ENCODE peak calls at places on chromosomes 2 and 18, in five cellular contexts. One of them, this sample, is unnamed.

GRCh38 chr2:27765621-27766286 is 5.8 kb upstream of the MRPL33 start:
- DNase-seq in hepatocyte: no peak
- DNase-seq in H9: no peak
- DNase-seq in mesothelial cell of epicardium: no peak
- DNase-seq in uterus: peak; percentile 43
- DNase-seq in this sample: peak; percentile 35

GRCh38 chr2:186201371-186201770 is 284.7 kb upstream of the ZC3H15 start:
- DNase-seq in hepatocyte: no peak
- DNase-seq in H9: no peak
- DNase-seq in mesothelial cell of epicardium: no peak
- DNase-seq in uterus: no peak
- DNase-seq in this sample: no peak

GRCh38 chr2:225573603-225574002 is 174.1 kb downstream of the NYAP2 start:
- DNase-seq in hepatocyte: no peak
- DNase-seq in H9: no peak
- DNase-seq in mesothelial cell of epicardium: no peak
- DNase-seq in uterus: no peak
- DNase-seq in this sample: no peak

GRCh38 chr2:225177098-225177497 is 134.8 kb upstream of the DOCK10 start:
- DNase-seq in hepatocyte: no peak
- DNase-seq in H9: no peak
- DNase-seq in mesothelial cell of epicardium: no peak
- DNase-seq in uterus: no peak
- DNase-seq in this sample: no peak

GRCh38 chr2:14427982-14428567 is 204.4 kb upstream of the LRATD1 start:
- DNase-seq in hepatocyte: no peak
- DNase-seq in H9: no peak
- DNase-seq in mesothelial cell of epicardium: no peak
- DNase-seq in uterus: no peak
- DNase-seq in this sample: no peak

GRCh38 chr2:173652731-173653426 is 298.2 kb downstream of the CDCA7 start:
- DNase-seq in hepatocyte: peak; percentile 87
- DNase-seq in H9: no peak
- DNase-seq in mesothelial cell of epicardium: no peak
- DNase-seq in uterus: no peak
- DNase-seq in this sample: no peak

GRCh38 chr18:63681449-63682381 is 20.0 kb upstream of the SERPINB3 start:
- DNase-seq in hepatocyte: peak; percentile 44
- DNase-seq in H9: no peak
- DNase-seq in mesothelial cell of epicardium: no peak
- DNase-seq in uterus: no peak
- DNase-seq in this sample: no peak

GRCh38 chr18:59986139-59986538 is 86.3 kb downstream of the PMAIP1 start:
- DNase-seq in hepatocyte: no peak
- DNase-seq in H9: no peak
- DNase-seq in mesothelial cell of epicardium: no peak
- DNase-seq in uterus: no peak
- DNase-seq in this sample: no peak

GRCh38 chr18:26133652-26134051 is at the start of gene PSMA8:
- DNase-seq in hepatocyte: peak; percentile 14
- DNase-seq in H9: peak; percentile 65
- DNase-seq in mesothelial cell of epicardium: no peak
- DNase-seq in uterus: no peak
- DNase-seq in this sample: no peak

GRCh38 chr2:33215299-33215698 is 261.1 kb upstream of the RASGRP3 start:
- DNase-seq in hepatocyte: peak; percentile 26
- DNase-seq in H9: no peak
- DNase-seq in mesothelial cell of epicardium: no peak
- DNase-seq in uterus: no peak
- DNase-seq in this sample: peak; percentile 38

DNA sequence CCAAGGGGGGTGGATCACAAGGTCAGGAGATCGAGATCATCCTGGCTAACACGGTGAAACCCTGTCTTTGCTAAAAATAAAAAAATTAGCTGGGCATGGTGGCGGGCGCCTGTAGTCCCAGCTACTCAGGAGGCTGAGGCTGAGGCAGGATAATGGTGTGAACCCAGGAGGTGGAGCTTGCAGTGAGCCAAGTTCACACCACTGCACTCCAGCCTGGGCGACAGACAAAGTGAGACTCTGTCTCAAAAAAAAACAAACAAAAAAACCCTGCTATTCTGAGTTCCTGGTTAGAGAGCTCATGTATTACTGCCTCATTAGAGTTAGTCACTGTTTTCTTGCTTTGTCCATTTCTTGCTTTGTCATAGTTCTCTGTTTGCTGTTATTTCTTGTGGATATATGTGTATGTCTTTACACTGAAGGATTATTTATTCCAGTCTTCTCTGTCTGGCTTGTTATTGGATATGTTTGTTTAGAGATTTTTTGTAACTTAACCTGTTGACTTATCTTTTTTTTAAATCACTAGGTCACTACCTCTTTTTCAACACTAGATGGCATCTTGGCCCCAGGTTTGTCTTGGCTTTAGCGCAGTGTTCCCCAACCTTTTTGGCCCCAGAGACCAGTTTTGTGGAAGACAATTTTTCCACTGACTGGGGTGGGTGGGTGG is 17.0 kb downstream of the TTLL4 start:
- DNase-seq in hepatocyte: no peak
- DNase-seq in H9: no peak
- DNase-seq in mesothelial cell of epicardium: no peak
- DNase-seq in uterus: no peak
- DNase-seq in this sample: no peak
- TF ChIP-seq CTCF in hepatocyte: peak; percentile 39
- TF ChIP-seq CTCF in H9: peak; percentile 69
- TF ChIP-seq CTCF in mesothelial cell of epicardium: no peak
- TF ChIP-seq CTCF in uterus: no peak
- TF ChIP-seq CTCF in this sample: peak; percentile 39

GRCh38 chr2:229714736-229715541 is 584 bp upstream of the DNER start:
- DNase-seq in hepatocyte: peak; percentile 86
- DNase-seq in H9: peak; percentile 89
- DNase-seq in mesothelial cell of epicardium: peak; percentile 51
- DNase-seq in uterus: peak; percentile 22
- DNase-seq in this sample: no peak

GRCh38 chr2:229718057-229718456 is 3.7 kb upstream of the DNER start:
- DNase-seq in hepatocyte: no peak
- DNase-seq in H9: no peak
- DNase-seq in mesothelial cell of epicardium: no peak
- DNase-seq in uterus: no peak
- DNase-seq in this sample: no peak

GRCh38 chr2:229713371-229714079 is 830 bp downstream of the DNER start:
- DNase-seq in hepatocyte: peak; percentile 30
- DNase-seq in H9: peak; percentile 70
- DNase-seq in mesothelial cell of epicardium: no peak
- DNase-seq in uterus: no peak
- DNase-seq in this sample: no peak

GRCh38 chr2:229714080-229714735 is at the start of gene DNER:
- DNase-seq in hepatocyte: peak; percentile 60
- DNase-seq in H9: peak; percentile 70
- DNase-seq in mesothelial cell of epicardium: peak; percentile 21
- DNase-seq in uterus: no peak
- DNase-seq in this sample: no peak

DNA sequence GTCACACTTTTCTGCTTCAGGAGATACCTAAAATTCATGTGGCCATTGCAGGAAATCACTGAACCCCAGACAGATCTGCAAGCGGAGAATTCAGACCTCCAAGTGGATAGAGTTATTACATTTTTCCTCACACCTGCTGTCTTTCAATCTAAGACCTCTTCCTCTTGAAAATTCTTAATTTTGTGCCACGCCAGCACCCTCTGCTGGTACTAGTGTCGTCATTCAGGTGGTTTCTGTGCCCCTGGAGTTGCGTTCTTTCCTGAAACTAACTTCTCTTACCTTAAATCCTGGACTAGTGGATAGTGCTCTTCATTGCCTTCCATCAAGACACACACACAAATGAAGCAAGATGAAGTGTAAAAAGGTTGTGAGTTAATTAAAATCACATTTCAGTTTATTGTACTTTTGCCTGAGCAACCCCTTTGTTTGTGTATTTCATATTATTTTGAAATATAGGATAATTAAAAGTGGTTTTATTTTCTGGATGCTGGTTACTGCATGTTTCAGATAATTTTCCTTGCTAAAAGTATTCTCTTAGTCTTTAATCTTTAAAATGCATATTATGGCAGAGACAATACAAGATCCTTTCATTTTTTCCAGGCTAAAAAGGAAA is 1.6 kb upstream of the DNER start:
- DNase-seq in hepatocyte: peak; percentile 11
- DNase-seq in H9: peak; percentile 55
- DNase-seq in mesothelial cell of epicardium: no peak
- DNase-seq in uterus: no peak
- DNase-seq in this sample: no peak
- TF ChIP-seq CTCF in hepatocyte: peak; percentile 34
- TF ChIP-seq CTCF in H9: peak; percentile 78
- TF ChIP-seq CTCF in mesothelial cell of epicardium: peak; percentile 36
- TF ChIP-seq CTCF in uterus: no peak
- TF ChIP-seq CTCF in this sample: no peak

GRCh38 chr2:237171396-237171795 is 85.7 kb downstream of the COPS8 start:
- DNase-seq in hepatocyte: peak; percentile 68
- DNase-seq in H9: no peak
- DNase-seq in mesothelial cell of epicardium: no peak
- DNase-seq in uterus: peak; percentile 65
- DNase-seq in this sample: no peak
- TF ChIP-seq CTCF in hepatocyte: peak; percentile 44
- TF ChIP-seq CTCF in H9: no peak
- TF ChIP-seq CTCF in mesothelial cell of epicardium: no peak
- TF ChIP-seq CTCF in uterus: peak; percentile 14
- TF ChIP-seq CTCF in this sample: no peak

DNA sequence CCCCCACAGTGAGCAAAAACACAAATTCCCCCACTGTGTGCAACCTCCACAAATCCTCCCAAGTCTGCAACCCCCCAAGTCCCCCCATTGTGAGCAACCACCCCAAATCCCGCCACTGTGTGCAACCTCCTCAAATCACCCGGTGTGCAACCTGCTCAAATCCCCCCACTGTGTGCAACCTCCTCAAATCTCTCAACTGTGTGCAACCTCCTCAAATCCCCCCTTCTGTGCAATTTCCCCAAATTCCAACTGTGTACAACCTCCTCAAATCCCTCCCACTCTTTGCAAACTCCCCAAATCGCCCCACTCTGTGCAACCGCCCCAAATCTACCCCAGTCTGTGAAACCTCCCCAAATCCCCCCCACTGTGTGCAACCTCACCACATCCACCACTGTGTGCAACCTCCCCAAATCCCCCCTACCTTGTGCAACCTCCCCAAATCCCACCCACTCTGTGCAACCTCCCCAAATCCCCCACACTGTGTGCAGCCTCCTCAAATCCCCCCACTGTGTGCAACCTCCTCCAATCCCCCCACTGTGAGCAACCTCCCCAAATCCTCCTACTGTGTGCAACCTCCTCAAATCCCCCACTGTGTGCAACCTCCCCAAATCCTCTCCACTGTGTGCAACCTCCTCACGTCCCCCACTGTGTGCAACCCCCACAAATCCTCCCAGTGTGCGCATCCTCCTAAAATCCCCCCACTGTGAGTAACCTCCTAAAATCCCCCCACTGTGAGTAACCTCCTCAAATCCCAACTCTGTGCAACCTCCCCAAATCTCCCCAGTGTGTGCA is 115.2 kb downstream of the TPO start:
- DNase-seq in hepatocyte: no peak
- DNase-seq in H9: no peak
- DNase-seq in mesothelial cell of epicardium: no peak
- DNase-seq in uterus: no peak
- DNase-seq in this sample: no peak
- TF ChIP-seq CTCF in hepatocyte: no peak
- TF ChIP-seq CTCF in H9: no peak
- TF ChIP-seq CTCF in mesothelial cell of epicardium: no peak
- TF ChIP-seq CTCF in uterus: no peak
- TF ChIP-seq CTCF in this sample: no peak

GRCh38 chr2:96241227-96241626 is 24.6 kb downstream of the TMEM127 start:
- DNase-seq in hepatocyte: no peak
- DNase-seq in H9: peak; percentile 43
- DNase-seq in mesothelial cell of epicardium: no peak
- DNase-seq in uterus: no peak
- DNase-seq in this sample: no peak
- TF ChIP-seq CTCF in hepatocyte: no peak
- TF ChIP-seq CTCF in H9: peak; percentile 34
- TF ChIP-seq CTCF in mesothelial cell of epicardium: no peak
- TF ChIP-seq CTCF in uterus: no peak
- TF ChIP-seq CTCF in this sample: no peak

GRCh38 chr2:72892506-72893173 is 5.4 kb downstream of the SPR start:
- DNase-seq in hepatocyte: peak; percentile 84
- DNase-seq in H9: peak; percentile 81
- DNase-seq in mesothelial cell of epicardium: no peak
- DNase-seq in uterus: peak; percentile 49
- DNase-seq in this sample: no peak
- TF ChIP-seq CTCF in hepatocyte: peak; percentile 67
- TF ChIP-seq CTCF in H9: peak; percentile 89
- TF ChIP-seq CTCF in mesothelial cell of epicardium: peak; percentile 49
- TF ChIP-seq CTCF in uterus: peak; percentile 59
- TF ChIP-seq CTCF in this sample: peak; percentile 32

GRCh38 chr2:112480540-112481049 is 1.4 kb upstream of the TTL start:
- DNase-seq in hepatocyte: peak; percentile 10
- DNase-seq in H9: no peak
- DNase-seq in mesothelial cell of epicardium: no peak
- DNase-seq in uterus: no peak
- DNase-seq in this sample: no peak
- TF ChIP-seq CTCF in hepatocyte: no peak
- TF ChIP-seq CTCF in H9: no peak
- TF ChIP-seq CTCF in mesothelial cell of epicardium: no peak
- TF ChIP-seq CTCF in uterus: no peak
- TF ChIP-seq CTCF in this sample: no peak

GRCh38 chr2:56191617-56192016 is 7.8 kb downstream of the CCDC85A start:
- DNase-seq in hepatocyte: peak; percentile 72
- DNase-seq in H9: peak; percentile 46
- DNase-seq in mesothelial cell of epicardium: no peak
- DNase-seq in uterus: no peak
- DNase-seq in this sample: no peak
- TF ChIP-seq CTCF in hepatocyte: peak; percentile 63
- TF ChIP-seq CTCF in H9: peak; percentile 73
- TF ChIP-seq CTCF in mesothelial cell of epicardium: no peak
- TF ChIP-seq CTCF in uterus: no peak
- TF ChIP-seq CTCF in this sample: peak; percentile 44

GRCh38 chr18:8708670-8709069 is 3.3 kb downstream of the MTCL1 start:
- DNase-seq in hepatocyte: no peak
- DNase-seq in H9: no peak
- DNase-seq in mesothelial cell of epicardium: no peak
- DNase-seq in uterus: no peak
- DNase-seq in this sample: no peak

GRCh38 chr18:8706545-8706980 is 1.2 kb downstream of the MTCL1 start:
- DNase-seq in hepatocyte: no peak
- DNase-seq in H9: no peak
- DNase-seq in mesothelial cell of epicardium: no peak
- DNase-seq in uterus: no peak
- DNase-seq in this sample: no peak

GRCh38 chr18:8705941-8706544 is 687 bp downstream of the MTCL1 start:
- DNase-seq in hepatocyte: peak; percentile 53
- DNase-seq in H9: no peak
- DNase-seq in mesothelial cell of epicardium: no peak
- DNase-seq in uterus: peak; percentile 22
- DNase-seq in this sample: no peak

GRCh38 chr18:8707946-8708345 is 2.6 kb downstream of the MTCL1 start:
- DNase-seq in hepatocyte: no peak
- DNase-seq in H9: no peak
- DNase-seq in mesothelial cell of epicardium: no peak
- DNase-seq in uterus: no peak
- DNase-seq in this sample: no peak

GRCh38 chr18:8706981-8707940 is 1.9 kb downstream of the MTCL1 start:
- DNase-seq in hepatocyte: peak; percentile 78
- DNase-seq in H9: peak; percentile 77
- DNase-seq in mesothelial cell of epicardium: no peak
- DNase-seq in uterus: peak; percentile 33
- DNase-seq in this sample: no peak
- TF ChIP-seq CTCF in hepatocyte: peak; percentile 32
- TF ChIP-seq CTCF in H9: peak; percentile 62
- TF ChIP-seq CTCF in mesothelial cell of epicardium: peak; percentile 10
- TF ChIP-seq CTCF in uterus: no peak
- TF ChIP-seq CTCF in this sample: no peak

This sample was measured in gastrocnemius medialis.